ENCODE peak calls at places on chromosomes 1 and 21, in nine cellular contexts. E, P, F, Z, V, M, O, C and K are unnamed samples.

GRCh38 chr1:52033190-52034049 is at the start of gene KTI12:
- DNase-seq in E (peak; percentile 91), P (peak; percentile 91), F (peak; percentile 72), Z (peak; percentile 66), V (peak; percentile 80), M (peak; percentile 75), O (peak; percentile 79), C (peak; percentile 94), K (peak; percentile 89)

GRCh38 chr1:234782821-234783220 is 172.8 kb upstream of the IRF2BP2 start:
- DNase-seq in E (no peak), P (no peak), F (no peak), Z (no peak), V (no peak), M (no peak), O (peak; percentile 14), C (peak; percentile 32), K (no peak)

GRCh38 chr1:61282387-61282786 is 200.0 kb downstream of the NFIA start:
- DNase-seq in E (no peak), P (no peak), F (no peak), Z (no peak), V (no peak), M (no peak), O (no peak), C (no peak), K (no peak)

GRCh38 chr1:182003953-182004586 is 57.4 kb downstream of the ZNF648 start:
- DNase-seq in E (no peak), P (peak; percentile 0), F (no peak), Z (no peak), V (no peak), M (no peak), O (no peak), C (no peak), K (no peak)

GRCh38 chr21:37145635-37146111 is 72.6 kb downstream of the TTC3 start:
- DNase-seq in E (peak; percentile 14), P (no peak), F (no peak), Z (no peak), V (no peak), M (peak; percentile 14), O (no peak), C (no peak), K (peak; percentile 39)

GRCh38 chr1:159120317-159120716 is 43.8 kb upstream of the AIM2 start:
- DNase-seq in E (no peak), P (no peak), F (no peak), Z (no peak), V (no peak), M (no peak), O (no peak), C (no peak), K (no peak)

GRCh38 chr1:107795471-107795870 is 169.5 kb downstream of the VAV3 start:
- DNase-seq in E (no peak), P (no peak), F (no peak), Z (no peak), V (no peak), M (no peak), O (no peak), C (no peak), K (no peak)

GRCh38 chr1:153919879-153920852 is 2.6 kb downstream of the GATAD2B start:
- DNase-seq in E (peak; percentile 90), P (no peak), F (no peak), Z (no peak), V (no peak), M (peak; percentile 5), O (no peak), C (peak; percentile 19), K (no peak)

GRCh38 chr1:175191654-175192053 is 922 bp downstream of the KIAA0040 start:
- DNase-seq in E (peak; percentile 45), P (no peak), F (no peak), Z (no peak), V (peak; percentile 11), M (no peak), O (no peak), C (no peak), K (no peak)

GRCh38 chr1:172146149-172146850 is 274.2 kb upstream of the C1orf105 start:
- DNase-seq in E (no peak), P (no peak), F (no peak), Z (no peak), V (no peak), M (no peak), O (no peak), C (no peak), K (no peak)

GRCh38 chr1:156356262-156356874 is 12.6 kb upstream of the RHBG start:
- DNase-seq in E (no peak), P (no peak), F (no peak), Z (no peak), V (no peak), M (no peak), O (no peak), C (no peak), K (no peak)

GRCh38 chr1:25544243-25544764 is 898 bp downstream of the LDLRAP1 start:
- DNase-seq in E (no peak), P (peak; percentile 50), F (no peak), Z (no peak), V (peak; percentile 12), M (no peak), O (no peak), C (no peak), K (no peak)

GRCh38 chr21:21074305-21074704 is 76.1 kb downstream of the NCAM2 start:
- DNase-seq in E (no peak), P (no peak), F (no peak), Z (no peak), V (no peak), M (no peak), O (no peak), C (no peak), K (no peak)

GRCh38 chr21:20463362-20463761 is 534.8 kb upstream of the NCAM2 start:
- DNase-seq in E (no peak), P (no peak), F (no peak), Z (no peak), V (no peak), M (no peak), O (no peak), C (no peak), K (no peak)

GRCh38 chr1:56491441-56491840 is 87.9 kb downstream of the PLPP3 start:
- DNase-seq in E (no peak), P (no peak), F (no peak), Z (no peak), V (no peak), M (peak; percentile 43), O (no peak), C (peak; percentile 35), K (no peak)

GRCh38 chr1:183148599-183148998 is 37.5 kb upstream of the LAMC2 start:
- DNase-seq in E (no peak), P (no peak), F (no peak), Z (no peak), V (no peak), M (peak; percentile 21), O (no peak), C (no peak), K (no peak)

GRCh38 chr1:89523597-89524368 is 846 bp upstream of the LRRC8B start:
- DNase-seq in E (peak; percentile 86), P (peak; percentile 45), F (no peak), Z (peak; percentile 8), V (peak; percentile 41), M (peak; percentile 24), O (peak; percentile 60), C (no peak), K (no peak)

GRCh38 chr1:54995835-54996234 is 2.9 kb upstream of the BSND start:
- DNase-seq in E (no peak), P (no peak), F (no peak), Z (no peak), V (peak; percentile 15), M (no peak), O (no peak), C (no peak), K (no peak)

GRCh38 chr1:47533176-47534039 is 95.6 kb downstream of the FOXD2 start:
- DNase-seq in E (peak; percentile 9), P (peak; percentile 71), F (no peak), Z (no peak), V (no peak), M (no peak), O (peak; percentile 40), C (peak; percentile 64), K (peak; percentile 28)

GRCh38 chr1:234326493-234327366 is 46.5 kb upstream of the COA6 start:
- DNase-seq in E (peak; percentile 77), P (peak; percentile 66), F (peak; percentile 43), Z (peak; percentile 28), V (peak; percentile 56), M (peak; percentile 53), O (peak; percentile 51), C (peak; percentile 70), K (peak; percentile 60)

GRCh38 chr1:184260382-184260781 is 126.4 kb upstream of the C1orf21 start:
- DNase-seq in E (no peak), P (no peak), F (no peak), Z (no peak), V (no peak), M (no peak), O (no peak), C (peak; percentile 61), K (peak; percentile 5)

GRCh38 chr1:29603622-29604021 is 367.3 kb downstream of the PTPRU start:
- DNase-seq in E (no peak), P (no peak), F (no peak), Z (no peak), V (no peak), M (no peak), O (no peak), C (no peak), K (no peak)

GRCh38 chr1:7070389-7071029 is 285.3 kb downstream of the CAMTA1 start:
- DNase-seq in E (peak; percentile 53), P (peak; percentile 60), F (no peak), Z (peak; percentile 5), V (peak; percentile 30), M (peak; percentile 66), O (peak; percentile 69), C (peak; percentile 84), K (peak; percentile 50)